ENCODE peak calls at places on chromosomes 7 and 10, in four cellular contexts. K is CD8-positive, alpha-beta T cell; B is NCI-H1436; P is posterior cingulate gyrus. C is an unnamed sample.

GRCh38 chr10:76388321-76388720 is 956.9 kb downstream of the LRMDA start:
- DNase-seq in K (no peak), B (no peak), P (no peak), C (no peak)

GRCh38 chr7:76108540-76109233 is 60.8 kb downstream of the MDH2 start:
- DNase-seq in K (no peak), B (peak), P (no peak), C (no peak)

GRCh38 chr7:22117222-22117621 is 171.5 kb upstream of the CDCA7L start:
- DNase-seq in K (no peak), B (no peak), P (no peak), C (no peak)

GRCh38 chr7:7265676-7266075 is 83.3 kb downstream of the C1GALT1 start:
- DNase-seq in K (no peak), B (no peak), P (no peak), C (no peak)

GRCh38 chr10:43284341-43284910 is 17.6 kb upstream of the RASGEF1A start:
- DNase-seq in K (no peak), B (no peak), P (no peak), C (no peak)

GRCh38 chr10:132932461-132933307 is 9.7 kb downstream of the CFAP46 start:
- DNase-seq in K (no peak), B (no peak), P (peak), C (no peak)

GRCh38 chr10:26507441-26507840 is 69.3 kb downstream of the APBB1IP start:
- DNase-seq in K (no peak), B (no peak), P (no peak), C (no peak)

GRCh38 chr7:39587393-39587792 is 21.2 kb downstream of the YAE1 start:
- DNase-seq in K (no peak), B (no peak), P (no peak), C (no peak)

GRCh38 chr10:71080381-71081228 is 131.8 kb upstream of the UNC5B start:
- DNase-seq in K (no peak), B (no peak), P (peak), C (peak)

C was measured in GM13976.